ENCODE peak calls at places on chromosome 14, in four cellular contexts. M is CD8-positive, alpha-beta T cell; N is GM06990; O is stomach. E is an unnamed sample.

GRCh38 chr14:102215522-102216250 is 76.0 kb downstream of the WDR20 start:
- DNase-seq in N (no peak), O (no peak), M (no peak), E (no peak)

GRCh38 chr14:101527987-101528386 is 33.3 kb upstream of the DIO3 start:
- DNase-seq in N (no peak), M (no peak), O (no peak), E (no peak)

GRCh38 chr14:90678420-90678819 is 137.8 kb downstream of the TTC7B start:
- DNase-seq in N (no peak), O (no peak), M (no peak), E (no peak)

GRCh38 chr14:105324080-105324778 is 9.7 kb downstream of the PACS2 start:
- DNase-seq in N (no peak), O (no peak), M (no peak), E (no peak)

GRCh38 chr14:95553141-95553540 is 18.3 kb downstream of the GLRX5 start:
- DNase-seq in M (no peak), O (no peak), N (no peak), E (no peak)

GRCh38 chr14:68284333-68284732 is 464.8 kb downstream of the RAD51B start:
- DNase-seq in O (no peak), M (no peak), N (no peak), E (no peak)

GRCh38 chr14:95184413-95184790 is 27.1 kb upstream of the DICER1 start:
- DNase-seq in O (no peak), N (no peak), M (no peak), E (no peak)

GRCh38 chr14:101323111-101323510 is 238.2 kb upstream of the DIO3 start:
- DNase-seq in M (no peak), N (no peak), O (no peak), E (no peak)

GRCh38 chr14:51498411-51499227 is 153.1 kb upstream of the FRMD6 start:
- DNase-seq in M (no peak), O (no peak), N (no peak), E (no peak)

GRCh38 chr14:63840981-63841380 is 11.8 kb upstream of the SYNE2 start:
- DNase-seq in N (no peak), O (peak; percentile 36), M (peak; percentile 56), E (peak; percentile 64)

GRCh38 chr14:69153848-69154208 is 909 bp upstream of the DCAF5 start:
- DNase-seq in O (no peak), N (no peak), M (no peak), E (peak; percentile 39)

GRCh38 chr14:35261774-35262173 is 30.4 kb upstream of the PSMA6 start:
- DNase-seq in O (no peak), N (no peak), M (no peak), E (no peak)

GRCh38 chr14:103301512-103302197 is 32.4 kb upstream of the EIF5 start:
- DNase-seq in M (no peak), O (no peak), N (no peak), E (no peak)

GRCh38 chr14:31265701-31266398 is 58.3 kb upstream of the HECTD1 start:
- DNase-seq in O (peak; percentile 66), N (no peak), M (no peak), E (no peak)

GRCh38 chr14:83707056-83707455 is 1822.9 kb upstream of the FLRT2 start:
- DNase-seq in N (no peak), O (no peak), M (no peak), E (no peak)

GRCh38 chr14:22268875-22269274 is 320.1 kb downstream of the DAD1 start:
- DNase-seq in N (peak; percentile 13), M (no peak), O (no peak), E (no peak)

GRCh38 chr14:98210045-98210678 is 1061.8 kb downstream of the BCL11B start:
- DNase-seq in O (no peak), N (no peak), M (peak; percentile 73), E (no peak)

GRCh38 chr14:54881761-54882401 is 20.7 kb downstream of the GCH1 start:
- DNase-seq in M (no peak), O (no peak), N (peak; percentile 13), E (no peak)

GRCh38 chr14:106442857-106443256 is 916.5 kb downstream of the TMEM121 start:
- DNase-seq in N (peak; percentile 59), M (peak; percentile 16), O (no peak), E (no peak)

GRCh38 chr14:106586098-106586704 is 1059.8 kb downstream of the TMEM121 start:
- DNase-seq in N (peak; percentile 20), O (peak; percentile 42), M (peak; percentile 40), E (peak; percentile 51)

GRCh38 chr14:98028156-98028555 is 1231.0 kb downstream of the VRK1 start:
- DNase-seq in N (no peak), M (no peak), O (no peak), E (no peak)

GRCh38 chr14:73567365-73567764 is 1.6 kb upstream of the ACOT2 start:
- DNase-seq in M (no peak), O (no peak), N (no peak), E (no peak)

GRCh38 chr14:91957876-91958313 is 10.4 kb upstream of the FBLN5 start:
- DNase-seq in N (no peak), O (no peak), M (no peak), E (no peak)

GRCh38 chr14:90903101-90903500 is 86.9 kb upstream of the TTC7B start:
- DNase-seq in N (peak; percentile 7), M (peak; percentile 31), O (peak; percentile 46), E (peak; percentile 74)

GRCh38 chr14:72142328-72142727 is 210.1 kb downstream of the RGS6 start:
- DNase-seq in N (no peak), M (no peak), O (no peak), E (no peak)

GRCh38 chr14:66105819-66106218 is 380.4 kb upstream of the CCDC196 start:
- DNase-seq in N (no peak), O (no peak), M (no peak), E (no peak)

GRCh38 chr14:79834856-79835255 is 376.4 kb downstream of the DIO2 start:
- DNase-seq in M (no peak), O (no peak), N (no peak), E (no peak)

GRCh38 chr14:92121207-92121669 is 268 bp downstream of the NDUFB1 start:
- DNase-seq in M (peak; percentile 11), N (no peak), O (peak; percentile 39), E (no peak)

GRCh38 chr14:31336646-31337045 is 83.7 kb downstream of the HEATR5A start:
- DNase-seq in N (no peak), O (no peak), M (no peak), E (no peak)

GRCh38 chr14:51251486-51251885 is 11.4 kb downstream of the TMX1 start:
- DNase-seq in M (no peak), N (no peak), O (no peak), E (no peak)

DNA sequence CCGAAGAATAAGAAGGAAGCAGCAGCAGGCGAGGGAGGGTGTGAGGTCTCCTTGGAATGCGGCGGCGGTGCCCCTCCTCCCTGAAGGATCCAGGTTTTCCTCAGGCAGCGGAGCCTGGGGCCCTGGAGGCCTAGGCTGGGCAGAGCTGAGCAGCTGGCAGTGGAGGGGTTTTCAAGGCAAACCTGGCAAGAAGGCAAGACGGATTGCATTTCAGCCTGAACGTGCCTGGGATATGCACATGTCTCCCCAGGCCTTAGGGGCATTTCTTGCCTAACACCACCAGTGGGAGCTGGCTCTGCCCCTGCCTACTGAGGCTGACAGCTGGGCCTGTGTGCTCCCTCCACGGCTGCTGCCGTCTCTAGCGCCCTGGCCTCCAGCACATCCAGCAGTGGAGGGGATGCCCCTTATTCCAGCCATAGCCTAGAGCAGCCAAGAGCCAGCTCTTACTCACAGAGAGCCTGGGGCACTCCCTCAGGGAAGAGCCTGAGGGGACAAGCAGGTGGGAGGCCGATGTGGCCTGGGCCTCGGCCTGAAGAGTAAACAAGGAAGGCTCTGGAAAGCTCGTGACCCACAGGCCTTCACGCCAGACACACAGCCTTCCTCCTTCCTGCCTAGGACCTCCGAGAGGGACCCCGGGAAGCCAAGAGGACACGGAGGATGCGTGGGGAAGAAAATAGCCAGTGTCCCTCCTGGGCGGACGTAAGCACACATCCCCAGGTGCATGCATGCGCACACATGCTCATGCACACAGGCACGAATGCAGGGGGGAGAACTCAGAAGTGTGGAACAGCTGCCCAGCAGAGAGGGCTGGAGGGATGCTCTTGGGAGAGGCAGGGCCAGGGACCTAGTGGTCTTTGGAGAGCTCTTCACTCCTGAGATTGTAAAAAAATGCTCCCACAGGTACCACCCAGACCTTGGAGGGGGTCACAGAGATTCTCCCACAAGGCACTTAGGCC is 23.0 kb upstream of the EIF2B2 start:
- DNase-seq in N (no peak), O (no peak), M (no peak), E (no peak)
- TF ChIP-seq CTCF in N (no peak), O (no peak), M (no peak), E (no peak)

GRCh38 chr14:88901199-88901588 is 76.7 kb downstream of the TTC8 start:
- DNase-seq in N (no peak), M (no peak), O (no peak), E (no peak)
- H3K4me3 ChIP-seq in N (no peak overlapping the region), M (no peak overlapping the region), O (no peak overlapping the region), E (no peak overlapping the region)

GRCh38 chr14:76232782-76233181 is 81.1 kb downstream of the GPATCH2L start:
- DNase-seq in N (no peak), M (no peak), O (no peak), E (no peak)
- H3K36me3 ChIP-seq in N (no peaks in the 10 kb centered on the region), M (no peaks in the 10 kb centered on the region), O (no peaks in the 10 kb centered on the region), E (no peaks in the 10 kb centered on the region)

DNA sequence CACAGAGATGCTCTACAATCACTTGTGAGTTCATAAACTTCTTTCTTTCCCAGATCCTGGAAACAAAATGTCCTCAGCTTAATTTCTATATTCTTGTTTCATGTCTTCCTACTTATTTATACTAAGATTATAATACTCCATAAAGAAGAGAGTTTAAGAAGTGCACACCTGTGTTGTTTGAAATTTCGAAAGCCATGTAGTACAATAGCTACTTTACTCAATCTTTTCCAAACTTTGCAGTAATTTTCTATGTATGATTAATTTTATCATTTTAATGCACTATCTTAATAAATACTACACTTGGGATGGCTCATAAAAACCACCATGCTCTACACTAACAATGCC is 300 bp upstream of the TTC5 start:
- DNase-seq in O (no peak), N (no peak), M (no peak), E (no peak)
- TF ChIP-seq CTCF in O (no peak), N (no peak), M (peak; percentile 39), E (no peak)

GRCh38 chr14:100144645-100144995 is 14.8 kb downstream of the DEGS2 start:
- DNase-seq in O (no peak), M (no peak), N (no peak), E (no peak)
- H3K4me3 ChIP-seq in O (no peak overlapping the region), M (no peak overlapping the region), N (no peak overlapping the region), E (no peak overlapping the region)

E was measured in colonic mucosa.